ENCODE peak calls at places on chromosome 22, in five cellular contexts. B is mucosa of descending colon, O is WERI-Rb-1, J is cardiac muscle cell, H is fibroblast of mammary gland. V is an unnamed sample.

GRCh38 chr22:32378703-32379272 is 21.1 kb downstream of the RFPL3 start:
- DNase-seq in B (no peak), O (peak; percentile 73), J (peak; percentile 36), H (peak; percentile 40), V (no peak)

GRCh38 chr22:44026630-44027511 is 2.8 kb downstream of the PARVB start:
- DNase-seq in B (peak; percentile 88), O (no peak), J (peak; percentile 62), H (peak; percentile 42), V (no peak)

GRCh38 chr22:35649026-35649553 is 844 bp downstream of the APOL6 start:
- DNase-seq in B (no peak), O (no peak), J (no peak), H (no peak), V (no peak)

GRCh38 chr22:34645375-34645774 is 420.6 kb upstream of the ISX start:
- DNase-seq in B (no peak), O (peak; percentile 50), J (no peak), H (no peak), V (no peak)

GRCh38 chr22:24284747-24285203 is 14.1 kb downstream of the SPECC1L start:
- DNase-seq in B (no peak), O (no peak), J (no peak), H (peak; percentile 53), V (no peak)

GRCh38 chr22:36430863-36431262 is 43.1 kb upstream of the MYH9 start:
- DNase-seq in B (no peak), O (peak; percentile 78), J (no peak), H (peak; percentile 34), V (no peak)

GRCh38 chr22:39359659-39360195 is 9.9 kb downstream of the SYNGR1 start:
- DNase-seq in B (no peak), O (no peak), J (no peak), H (no peak), V (no peak)

GRCh38 chr22:23520875-23521441 is 59.1 kb downstream of the IGLL1 start:
- DNase-seq in B (no peak), O (peak; percentile 46), J (peak; percentile 64), H (peak; percentile 38), V (no peak)

GRCh38 chr22:44489817-44490216 is 8.2 kb downstream of the RTL6 start:
- DNase-seq in B (no peak), O (no peak), J (no peak), H (no peak), V (no peak)

GRCh38 chr22:24588370-24588755 is 4.5 kb downstream of the LRRC75B start:
- DNase-seq in B (no peak), O (no peak), J (peak; percentile 52), H (no peak), V (no peak)

GRCh38 chr22:32991353-32992115 is 66.6 kb downstream of the SYN3 start:
- DNase-seq in B (no peak), O (peak; percentile 46), J (peak; percentile 12), H (peak; percentile 2), V (no peak)

GRCh38 chr22:30945653-30946052 is 22.9 kb downstream of the MORC2 start:
- DNase-seq in B (no peak), O (no peak), J (no peak), H (no peak), V (no peak)

GRCh38 chr22:45069925-45070324 is 60.1 kb upstream of the PHF21B start:
- DNase-seq in B (no peak), O (no peak), J (no peak), H (no peak), V (no peak)

GRCh38 chr22:38860291-38861169 is 11.5 kb downstream of the CBX6 start:
- DNase-seq in B (no peak), O (peak; percentile 85), J (no peak), H (no peak), V (no peak)

GRCh38 chr22:31040542-31041398 is 40.3 kb upstream of the SMTN start:
- DNase-seq in B (no peak), O (no peak), J (no peak), H (no peak), V (no peak)

GRCh38 chr22:30611197-30611596 is 4.2 kb downstream of the TCN2 start:
- DNase-seq in B (no peak), O (no peak), J (no peak), H (no peak), V (no peak)

GRCh38 chr22:39254789-39255298 is 10.1 kb upstream of the PDGFB start:
- DNase-seq in B (no peak), O (no peak), J (no peak), H (peak; percentile 38), V (no peak)

GRCh38 chr22:28855355-28856094 is 27.8 kb upstream of the ZNRF3 start:
- DNase-seq in B (no peak), O (peak; percentile 40), J (peak; percentile 83), H (peak; percentile 75), V (peak; percentile 79)

GRCh38 chr22:25081409-25081824 is 118.2 kb upstream of the CRYBB3 start:
- DNase-seq in B (no peak), O (peak; percentile 64), J (peak; percentile 39), H (peak; percentile 19), V (no peak)

GRCh38 chr22:47115518-47115890 is 353.1 kb downstream of the TBC1D22A start:
- DNase-seq in B (peak; percentile 34), O (no peak), J (no peak), H (no peak), V (no peak)

GRCh38 chr22:22887621-22888503 is at the start of gene IGLL5:
- DNase-seq in B (no peak), O (no peak), J (no peak), H (no peak), V (no peak)

DNA sequence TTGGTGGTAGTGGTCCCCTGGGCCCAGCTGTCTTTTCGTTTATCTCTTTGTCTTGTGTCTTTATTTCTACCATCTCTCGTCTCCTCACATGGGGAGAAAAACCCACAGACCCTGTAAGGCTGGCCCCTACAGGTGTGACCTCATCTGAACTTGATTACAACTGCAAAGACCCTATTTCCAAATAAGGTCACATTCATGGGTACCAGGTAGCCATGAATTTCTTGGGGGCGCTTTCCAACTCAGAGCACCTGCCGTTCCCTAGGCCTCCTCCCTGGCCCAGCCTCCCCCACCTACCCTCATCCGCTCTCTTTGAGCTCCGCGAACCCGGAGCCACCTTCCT is 14.0 kb upstream of the RRP7A start:
- DNase-seq in B (no peak), O (no peak), J (no peak), H (no peak), V (no peak)
- H3K4me3 ChIP-seq in B (no peak overlapping the region), O (no peak overlapping the region), J (no peak overlapping the region), H (no peak overlapping the region), V (no peak overlapping the region)

DNA sequence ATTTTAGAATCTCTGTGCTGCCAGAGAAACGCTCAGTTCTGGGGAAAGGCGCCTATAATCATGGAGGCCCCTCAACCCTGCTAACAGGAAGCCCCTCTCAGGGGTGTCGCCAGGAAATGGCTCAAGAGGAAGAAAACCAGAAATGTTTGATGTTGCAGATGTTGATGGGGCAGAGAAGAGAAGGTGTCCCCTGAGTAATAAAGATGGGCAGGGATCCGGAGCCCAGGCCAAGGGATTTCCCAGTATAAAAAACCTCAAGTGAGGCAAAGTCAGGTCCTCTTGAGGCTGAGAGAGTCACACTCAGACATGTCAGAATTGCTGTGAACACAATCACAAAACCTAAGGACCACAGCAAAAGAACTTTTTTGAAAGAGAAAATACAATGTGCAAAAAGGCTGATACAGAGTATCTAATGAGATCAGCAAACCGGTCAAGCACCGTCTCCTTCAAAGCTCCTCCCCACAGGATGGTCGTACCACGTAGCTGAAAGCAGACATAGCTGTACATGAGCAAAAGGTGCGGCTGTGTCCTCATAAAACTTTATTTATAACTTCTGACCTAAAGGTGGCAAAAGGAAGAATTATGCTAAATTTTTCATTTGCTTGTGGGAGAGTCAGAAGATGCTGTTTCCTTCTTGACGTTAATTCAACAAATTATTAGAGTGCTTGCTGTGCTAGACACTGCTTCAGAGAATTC is 12.2 kb downstream of the MOV10L1 start:
- DNase-seq in B (no peak), O (no peak), J (no peak), H (no peak), V (no peak)
- TF ChIP-seq CTCF in B (no peak), O (no peak), J (no peak), H (no peak), V (no peak)

DNA sequence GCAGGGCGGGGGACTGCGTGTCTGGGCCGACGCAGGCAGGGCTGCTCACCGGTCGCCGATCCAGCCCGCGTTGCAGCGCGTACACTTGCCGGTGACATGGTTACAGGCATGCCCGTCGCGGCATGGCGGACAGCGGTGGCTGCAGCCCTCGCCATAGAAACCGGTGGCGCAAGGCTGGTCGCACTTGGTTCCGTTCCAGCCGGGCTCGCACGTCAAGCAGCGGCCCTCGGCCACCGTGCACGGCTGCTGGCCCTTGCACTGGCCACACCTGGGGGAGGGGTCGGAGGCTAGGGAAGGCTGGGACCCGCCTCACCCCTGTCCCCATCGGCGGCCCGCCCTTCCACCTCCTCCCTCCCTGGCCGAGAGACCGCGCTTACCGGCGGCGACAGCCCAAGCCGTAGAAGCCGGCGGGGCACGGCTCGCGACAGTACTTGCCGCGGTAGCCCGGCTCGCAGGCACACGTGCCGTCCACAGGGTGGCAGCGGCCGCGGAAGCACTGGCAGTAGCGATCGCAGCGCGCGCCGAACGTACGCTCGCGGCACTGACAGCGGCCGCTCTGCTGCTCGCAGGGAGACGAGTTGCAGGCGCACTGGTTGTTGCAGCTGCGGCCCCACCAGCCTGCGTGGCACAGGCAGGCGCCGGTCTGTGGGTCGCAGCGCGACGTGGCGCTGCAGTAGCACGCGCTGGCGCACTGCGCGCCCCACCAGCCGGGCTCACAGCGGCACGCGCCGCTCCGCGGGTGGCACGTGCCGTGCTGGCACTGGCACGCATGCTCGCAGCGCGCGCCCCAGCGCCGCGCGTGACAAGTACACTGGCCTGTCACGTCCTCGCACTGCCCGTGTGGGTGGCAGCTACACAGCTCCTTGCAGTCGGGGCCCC is 6.7 kb downstream of the SCARF2 start:
- DNase-seq in B (peak; percentile 66), O (no peak), J (no peak), H (no peak), V (no peak)
- H3K4me3 ChIP-seq in B (no peak overlapping the region), O (peak overlapping the region; percentile 20), J (peak overlapping the region; percentile 22), H (no peak overlapping the region), V (peak overlapping the region; percentile 7)

GRCh38 chr22:37503183-37503683 is 16.0 kb downstream of the CARD10 start:
- DNase-seq in B (no peak), O (no peak), J (no peak), H (no peak), V (no peak)

GRCh38 chr22:37503850-37504249 is 15.4 kb downstream of the CARD10 start:
- DNase-seq in B (no peak), O (peak; percentile 37), J (no peak), H (no peak), V (no peak)

GRCh38 chr22:37501610-37502341 is 15.6 kb upstream of the MFNG start:
- DNase-seq in B (peak; percentile 89), O (peak; percentile 68), J (peak; percentile 92), H (peak; percentile 91), V (peak; percentile 86)

GRCh38 chr22:37501176-37501609 is 15.0 kb upstream of the MFNG start:
- DNase-seq in B (no peak), O (no peak), J (peak; percentile 38), H (no peak), V (no peak)

GRCh38 chr22:37502342-37503182 is 16.4 kb upstream of the MFNG start:
- DNase-seq in B (peak; percentile 93), O (peak; percentile 43), J (no peak), H (no peak), V (no peak)
- TF ChIP-seq CTCF in B (no peak), O (no peak), J (no peak), H (no peak), V (no peak)

V was measured in astrocyte of the cerebellum.